ENCODE peak calls at places on chromosomes 13 and 19, in four cellular contexts. B is cardiac fibroblast, Q is adrenal gland, R is AG04450. W is an unnamed sample.

GRCh38 chr13:23558675-23559536 is 11.3 kb upstream of the TNFRSF19 start:
- DNase-seq in B (peak; percentile 95), Q (peak; percentile 50), R (peak; percentile 58), W (no peak)

GRCh38 chr13:42478531-42479156 is 95.3 kb upstream of the TNFSF11 start:
- DNase-seq in B (peak; percentile 59), R (no peak), Q (no peak), W (no peak)

GRCh38 chr19:39474139-39474620 is 6.5 kb upstream of the TIMM50 start:
- DNase-seq in R (no peak), Q (peak; percentile 65), B (peak; percentile 31), W (no peak)

GRCh38 chr13:27455331-27455855 is 5.0 kb upstream of the MTIF3 start:
- DNase-seq in B (peak; percentile 4), R (no peak), Q (no peak), W (no peak)

GRCh38 chr13:73607489-73608156 is 526.6 kb downstream of the KLF12 start:
- DNase-seq in R (no peak), B (no peak), Q (no peak), W (no peak)

GRCh38 chr19:19021115-19021514 is 12.2 kb downstream of the SUGP2 start:
- DNase-seq in R (peak; percentile 27), Q (no peak), B (peak; percentile 67), W (no peak)

GRCh38 chr19:13842294-13843103 is 34.4 kb upstream of the NANOS3 start:
- DNase-seq in B (peak; percentile 77), R (no peak), Q (peak; percentile 84), W (peak; percentile 93)

GRCh38 chr19:47433121-47433520 is 13.8 kb upstream of the MEIS3 start:
- DNase-seq in Q (no peak), B (peak; percentile 56), R (no peak), W (no peak)

GRCh38 chr19:47022541-47023447 is 3.2 kb downstream of the NPAS1 start:
- DNase-seq in B (no peak), R (no peak), Q (no peak), W (no peak)

GRCh38 chr19:3146677-3147100 is 10.9 kb downstream of the GNA15 start:
- DNase-seq in B (no peak), Q (no peak), R (no peak), W (no peak)

GRCh38 chr13:64154514-64154913 is 2738.9 kb upstream of the PCDH20 start:
- DNase-seq in Q (no peak), R (no peak), B (peak; percentile 51), W (no peak)

GRCh38 chr13:95481051-95481775 is 71.3 kb upstream of the CLDN10 start:
- DNase-seq in R (no peak), B (peak; percentile 15), Q (peak; percentile 40), W (no peak)

GRCh38 chr19:2974342-2974932 is 2.9 kb upstream of the TLE6 start:
- DNase-seq in R (no peak), B (peak; percentile 37), Q (peak; percentile 57), W (no peak)

GRCh38 chr19:1780272-1780957 is 27.1 kb downstream of the ONECUT3 start:
- DNase-seq in R (no peak), Q (no peak), B (peak; percentile 43), W (no peak)

GRCh38 chr19:1017115-1017905 is 3.6 kb downstream of the TMEM259 start:
- DNase-seq in R (no peak), Q (no peak), B (no peak), W (no peak)

GRCh38 chr13:45510671-45511070 is 45.9 kb downstream of the COG3 start:
- DNase-seq in Q (no peak), R (no peak), B (no peak), W (no peak)

GRCh38 chr19:13839193-13839937 is 37.6 kb upstream of the NANOS3 start:
- DNase-seq in B (peak; percentile 93), R (no peak), Q (peak; percentile 85), W (no peak)

GRCh38 chr19:29741776-29742175 is 26.7 kb upstream of the C19orf12 start:
- DNase-seq in Q (no peak), R (no peak), B (no peak), W (no peak)

GRCh38 chr13:85236431-85236830 is 562.8 kb downstream of the SLITRK6 start:
- DNase-seq in R (no peak), Q (no peak), B (peak; percentile 44), W (no peak)

GRCh38 chr13:22108283-22108897 is 437.5 kb downstream of the FGF9 start:
- DNase-seq in B (no peak), R (no peak), Q (no peak), W (no peak)

GRCh38 chr13:114203536-114203935 is 24.5 kb downstream of the CFAP97D2 start:
- DNase-seq in R (no peak), B (no peak), Q (no peak), W (no peak)

GRCh38 chr19:30228113-30228725 is 144.0 kb upstream of the ZNF536 start:
- DNase-seq in B (no peak), R (no peak), Q (peak; percentile 56), W (no peak)

GRCh38 chr19:2888739-2889224 is 11.9 kb upstream of the ZNF57 start:
- DNase-seq in R (no peak), Q (no peak), B (no peak), W (no peak)

GRCh38 chr13:114004416-114005205 is 30.7 kb upstream of the C13orf46 start:
- DNase-seq in R (no peak), Q (no peak), B (peak; percentile 87), W (peak; percentile 65)

GRCh38 chr13:21833921-21834320 is 163.0 kb downstream of the FGF9 start:
- DNase-seq in R (no peak), Q (no peak), B (no peak), W (no peak)

GRCh38 chr13:79485014-79485441 is 4.1 kb downstream of the NDFIP2 start:
- DNase-seq in B (peak; percentile 88), R (peak; percentile 57), Q (no peak), W (no peak)

GRCh38 chr19:39341122-39341719 is 1.0 kb upstream of the SAMD4B start:
- DNase-seq in Q (peak; percentile 61), B (no peak), R (no peak), W (no peak)

GRCh38 chr19:11179716-11180297 is 17.5 kb downstream of the KANK2 start:
- DNase-seq in B (peak; percentile 43), Q (no peak), R (no peak), W (no peak)

GRCh38 chr19:18000480-18000980 is 7.4 kb upstream of the ARRDC2 start:
- DNase-seq in B (no peak), Q (no peak), R (no peak), W (no peak)

GRCh38 chr19:17796013-17796837 is 1.3 kb downstream of the B3GNT3 start:
- DNase-seq in R (no peak), B (no peak), Q (no peak), W (no peak)

GRCh38 chr19:1690570-1691307 is 38.3 kb upstream of the TCF3 start:
- DNase-seq in Q (peak; percentile 52), R (no peak), B (no peak), W (no peak)

GRCh38 chr19:1411255-1412191 is 4.1 kb downstream of the DAZAP1 start:
- DNase-seq in B (peak; percentile 78), R (no peak), Q (peak; percentile 78), W (peak; percentile 87)

GRCh38 chr13:99847318-99847750 is 124.2 kb downstream of the ZIC5 start:
- DNase-seq in Q (no peak), B (no peak), R (no peak), W (no peak)

GRCh38 chr13:90956036-90956435 is 391.5 kb upstream of the MIR17HG start:
- DNase-seq in R (no peak), Q (no peak), B (no peak), W (no peak)

GRCh38 chr19:55099557-55100506 is 17.6 kb downstream of the PPP1R12C start:
- DNase-seq in Q (no peak), R (no peak), B (peak; percentile 22), W (no peak)

GRCh38 chr19:55096061-55096701 is 20.5 kb downstream of the EPS8L1 start:
- DNase-seq in Q (no peak), R (no peak), B (no peak), W (no peak)

GRCh38 chr19:55097864-55098715 is 19.3 kb downstream of the PPP1R12C start:
- DNase-seq in R (no peak), Q (no peak), B (no peak), W (no peak)

GRCh38 chr19:55101261-55101660 is 16.2 kb downstream of the PPP1R12C start:
- DNase-seq in R (no peak), B (no peak), Q (no peak), W (no peak)

GRCh38 chr19:55098716-55099556 is 18.5 kb downstream of the PPP1R12C start:
- DNase-seq in R (no peak), B (no peak), Q (no peak), W (no peak)
- TF ChIP-seq CTCF in R (peak; percentile 3), B (peak; percentile 9), Q (no peak), W (peak; percentile 40)

GRCh38 chr13:38045278-38046048 is 175.9 kb upstream of the TRPC4 start:
- DNase-seq in Q (no peak), B (peak; percentile 69), R (no peak), W (no peak)

GRCh38 chr13:38044067-38044466 is 174.5 kb upstream of the TRPC4 start:
- DNase-seq in B (no peak), R (no peak), Q (no peak), W (no peak)

GRCh38 chr13:38042771-38043170 is 173.2 kb upstream of the TRPC4 start:
- DNase-seq in Q (no peak), B (peak; percentile 42), R (no peak), W (no peak)

DNA sequence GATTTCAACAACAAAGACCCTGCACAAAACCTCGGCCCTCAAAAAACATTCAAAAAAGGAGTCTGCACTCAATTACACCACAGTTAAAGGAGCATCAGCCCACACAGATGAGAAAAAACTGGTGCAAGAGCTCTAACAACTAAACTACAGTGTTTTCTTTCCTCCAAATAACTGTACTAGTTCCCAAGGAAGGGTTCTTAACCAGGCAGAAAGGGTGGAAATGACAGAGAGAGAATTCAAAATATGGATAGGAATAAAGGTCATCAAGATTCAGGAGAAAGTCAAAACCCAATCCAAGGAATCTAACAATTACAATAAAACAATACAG is 176.4 kb upstream of the TRPC4 start:
- DNase-seq in R (no peak), B (no peak), Q (no peak), W (no peak)
- TF ChIP-seq CTCF in R (no peak), B (no peak), Q (no peak), W (peak; percentile 13)

DNA sequence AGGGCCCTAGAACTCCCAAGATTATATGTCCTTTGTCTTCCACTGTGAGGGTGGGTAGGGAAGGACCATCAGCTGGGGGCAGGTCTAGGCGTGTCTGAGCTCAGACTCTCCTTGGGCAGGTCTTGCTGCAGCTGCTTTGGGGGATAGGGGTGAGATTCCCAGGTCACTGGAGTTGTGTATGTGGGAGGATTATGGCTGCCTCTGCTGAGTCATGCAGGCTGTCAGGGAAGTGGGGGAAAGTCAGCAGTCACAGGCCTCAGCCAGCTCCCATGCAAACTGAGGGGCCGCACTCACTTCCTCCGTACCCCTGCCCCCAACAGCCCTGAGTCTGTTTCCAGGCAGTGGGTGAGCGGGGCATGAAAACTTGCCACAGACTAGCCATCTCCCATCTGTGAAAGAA is 600.8 kb downstream of the DIAPH3 start:
- DNase-seq in B (no peak), R (no peak), Q (no peak), W (no peak)
- TF ChIP-seq CTCF in B (no peak), R (no peak), Q (no peak), W (no peak)

GRCh38 chr19:16325161-16325527 is 518 bp downstream of the KLF2 start:
- DNase-seq in R (no peak), B (no peak), Q (peak; percentile 56), W (no peak)
- TF ChIP-seq CTCF in R (no peak), B (no peak), Q (no peak), W (peak; percentile 63)

GRCh38 chr19:21912654-21913053 is 76.7 kb upstream of the ZNF43 start:
- DNase-seq in Q (no peak), B (no peak), R (no peak), W (no peak)
- TF ChIP-seq CTCF in Q (no peak), B (no peak), R (no peak), W (no peak)